ENCODE peak calls at places on chromosomes 7 and 10, in seven cellular contexts. U, I, T, J, S, L and A are unnamed samples.

GRCh38 chr10:62244785-62245595 is 23.7 kb downstream of the RTKN2 start:
- DNase-seq in S (no peak), U (peak; percentile 86), I (peak; percentile 53), L (peak; percentile 67), J (peak; percentile 66), T (peak; percentile 67), A (peak; percentile 75)

GRCh38 chr7:94367940-94368339 is 26.8 kb upstream of the COL1A2 start:
- DNase-seq in L (no peak), U (no peak), S (no peak), I (no peak), J (no peak), T (no peak), A (no peak)

GRCh38 chr10:49550563-49550962 is 11.6 kb upstream of the ERCC6 start:
- DNase-seq in I (peak; percentile 46), U (peak; percentile 64), J (no peak), S (no peak), T (no peak), L (no peak), A (no peak)

GRCh38 chr7:22586806-22587180 is 86.8 kb upstream of the STEAP1B start:
- DNase-seq in S (no peak), J (no peak), U (no peak), L (peak; percentile 46), T (peak; percentile 21), I (no peak), A (no peak)

GRCh38 chr7:100826546-100827329 is 585 bp downstream of the EPHB4 start:
- DNase-seq in L (peak; percentile 43), S (peak; percentile 58), T (no peak), U (peak; percentile 24), J (no peak), I (no peak), A (no peak)

GRCh38 chr7:69411466-69411865 is 186.8 kb upstream of the AUTS2 start:
- DNase-seq in S (no peak), J (no peak), L (no peak), I (no peak), U (no peak), T (no peak), A (no peak)

GRCh38 chr7:113404245-113404644 is 285.9 kb upstream of the SMIM30 start:
- DNase-seq in I (peak; percentile 29), L (peak; percentile 51), T (peak; percentile 6), S (no peak), U (no peak), J (no peak), A (no peak)

GRCh38 chr7:140239653-140239935 is 62.8 kb upstream of the KDM7A start:
- DNase-seq in J (no peak), U (no peak), I (no peak), L (peak; percentile 53), S (no peak), T (no peak), A (no peak)

GRCh38 chr7:106108988-106109387 is 3.1 kb downstream of the SYPL1 start:
- DNase-seq in S (no peak), I (no peak), J (no peak), U (no peak), T (peak; percentile 20), L (no peak), A (no peak)

GRCh38 chr7:52311886-52312285 is 723.5 kb upstream of the POM121L12 start:
- DNase-seq in L (no peak), J (no peak), T (no peak), I (no peak), U (no peak), S (no peak), A (no peak)

DNA sequence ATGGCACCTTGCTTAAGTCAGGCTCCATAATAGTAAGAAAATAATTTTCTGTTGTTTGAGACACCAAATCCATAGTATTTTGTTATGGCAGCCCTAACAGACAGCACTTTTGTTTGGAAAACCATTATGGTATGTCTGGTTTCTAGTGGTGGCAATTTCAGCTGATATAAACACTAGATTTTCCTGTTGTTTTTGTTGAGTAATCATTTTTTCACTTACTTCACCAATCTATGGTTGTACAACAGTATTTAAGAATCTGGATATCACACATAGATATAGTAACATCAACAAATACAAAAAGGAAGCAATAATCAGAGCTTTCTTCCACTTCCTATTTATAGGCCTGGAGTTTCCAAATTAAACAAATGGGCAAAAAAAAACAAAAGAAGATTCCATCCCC is 725.8 kb upstream of the POM121L12 start:
- DNase-seq in J (no peak), L (no peak), S (no peak), U (no peak), I (no peak), T (no peak), A (no peak)
- H3K9me3 ChIP-seq in J (no peaks in the 10 kb centered on the region), L (no peaks in the 10 kb centered on the region), S (no peaks in the 10 kb centered on the region), U (no peaks in the 10 kb centered on the region), I (peaks cover 33% of the 10 kb centered on the region), T (peaks cover 45% of the 10 kb centered on the region), A (no peaks in the 10 kb centered on the region)

GRCh38 chr7:25908154-25908948 is 243.6 kb upstream of the NFE2L3 start:
- DNase-seq in I (no peak), J (no peak), S (no peak), T (no peak), U (no peak), L (no peak), A (no peak)

GRCh38 chr7:25906760-25907159 is 245.2 kb upstream of the NFE2L3 start:
- DNase-seq in S (no peak), T (no peak), I (no peak), J (no peak), L (no peak), U (no peak), A (no peak)

GRCh38 chr7:25907214-25907613 is 244.8 kb upstream of the NFE2L3 start:
- DNase-seq in I (no peak), T (no peak), L (no peak), J (no peak), U (no peak), S (peak; percentile 55), A (no peak)

GRCh38 chr7:25913574-25914224 is 238.3 kb upstream of the NFE2L3 start:
- DNase-seq in J (no peak), S (no peak), I (no peak), T (no peak), U (no peak), L (no peak), A (no peak)

GRCh38 chr7:25911738-25912607 is 240.0 kb upstream of the NFE2L3 start:
- DNase-seq in U (no peak), S (no peak), I (no peak), J (no peak), T (no peak), L (no peak), A (no peak)
- TF ChIP-seq EZH2 in U (no peak), S (no peak), I (no peak), J (no peak), T (no peak), L (no peak), A (no peak)

DNA sequence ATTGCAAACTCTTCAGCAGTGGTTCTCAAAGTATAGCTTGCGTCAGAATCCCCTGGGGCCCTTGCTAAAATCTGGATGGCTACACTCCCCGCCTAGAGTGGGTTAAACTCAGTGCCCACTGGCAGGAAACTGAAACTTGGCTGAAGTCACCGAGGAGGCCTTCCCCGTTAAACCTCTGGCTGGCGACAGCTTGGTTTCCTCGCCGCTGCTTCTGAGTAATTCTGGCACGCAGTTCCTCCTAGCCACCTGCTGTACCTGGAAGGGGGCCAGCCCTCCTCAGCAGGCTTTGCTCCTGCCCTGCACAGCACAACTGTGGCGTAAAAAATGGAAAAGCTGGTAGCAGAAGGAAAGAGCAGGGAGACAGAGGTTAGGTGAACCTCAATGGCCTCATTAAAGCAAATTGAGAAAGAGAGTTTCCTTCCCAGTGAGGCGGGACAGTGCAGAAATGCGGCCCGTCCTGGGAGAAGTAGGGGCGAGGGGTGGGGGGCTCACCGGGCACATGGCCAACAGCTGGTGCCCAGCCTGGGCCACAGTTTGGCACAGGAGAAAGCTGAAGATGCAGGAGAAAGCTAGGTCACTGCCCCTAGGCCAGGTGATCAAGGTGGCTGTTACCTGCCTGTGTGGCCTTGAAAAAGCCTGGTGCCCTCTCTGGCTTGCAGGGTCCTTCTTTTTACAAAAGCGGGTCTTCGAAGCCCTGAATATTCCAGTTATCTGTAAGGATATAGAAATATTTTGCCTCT is 46.6 kb downstream of the ALOX5 start:
- DNase-seq in U (peak; percentile 78), L (no peak), J (no peak), T (no peak), I (no peak), S (no peak), A (peak; percentile 90)
- TF ChIP-seq POLR2AphosphoS5 in U (no peak), L (no peak), J (no peak), T (no peak), I (no peak), S (no peak), A (no peak)

DNA sequence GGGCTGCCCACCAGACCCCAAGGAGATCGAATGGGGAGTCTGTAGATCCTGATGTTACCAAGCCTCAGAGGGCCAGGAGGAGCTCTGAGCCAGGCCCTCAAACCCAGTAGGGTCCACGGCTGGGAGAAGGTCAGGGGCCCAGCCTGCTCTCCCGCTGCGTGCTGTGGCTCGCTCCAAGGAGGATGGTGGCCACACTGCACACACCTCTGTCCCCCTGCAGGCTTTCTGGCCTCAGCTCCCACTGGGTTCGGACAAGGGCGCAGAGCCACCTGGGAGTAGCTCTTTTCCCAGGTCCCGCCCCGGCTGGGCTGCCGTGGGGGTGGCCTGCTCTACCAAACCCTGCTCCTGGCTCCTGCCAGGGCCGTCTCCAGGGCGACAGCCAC is 175.8 kb downstream of the ZNF248 start:
- DNase-seq in L (no peak), I (no peak), S (no peak), U (no peak), J (no peak), T (no peak), A (no peak)
- H3K9me3 ChIP-seq in L (no peaks in the 10 kb centered on the region), I (no peaks in the 10 kb centered on the region), S (peaks cover 91% of the 10 kb centered on the region), U (peaks cover 11% of the 10 kb centered on the region), J (no peaks in the 10 kb centered on the region), T (no peaks in the 10 kb centered on the region), A (no peaks in the 10 kb centered on the region)